ENCODE peak calls at places on chromosome 18, in six cellular contexts. L, Q, D, M, P and V are unnamed samples.

GRCh38 chr18:27921904-27922541 is 254.9 kb downstream of the CDH2 start:
- DNase-seq in L (no peak), Q (peak; percentile 85), D (peak; percentile 3), M (no peak), P (peak; percentile 77), V (peak; percentile 85)

GRCh38 chr18:21270453-21270852 is 28.4 kb downstream of the GREB1L start:
- DNase-seq in L (no peak), Q (peak; percentile 3), D (no peak), M (no peak), P (no peak), V (peak; percentile 46)

GRCh38 chr18:79935499-79935898 is 16.0 kb downstream of the SLC66A2 start:
- DNase-seq in L (peak; percentile 65), Q (no peak), D (no peak), M (no peak), P (no peak), V (no peak)

GRCh38 chr18:59634096-59634495 is 63.1 kb downstream of the CCBE1 start:
- DNase-seq in L (no peak), Q (peak; percentile 65), D (no peak), M (no peak), P (peak; percentile 49), V (peak; percentile 69)

GRCh38 chr18:24878289-24878688 is 417.9 kb downstream of the HRH4 start:
- DNase-seq in L (no peak), Q (peak; percentile 72), D (peak; percentile 81), M (peak; percentile 0), P (peak; percentile 49), V (peak; percentile 58)

GRCh38 chr18:3526421-3527354 is 76.7 kb downstream of the TGIF1 start:
- DNase-seq in L (no peak), Q (peak; percentile 76), D (peak; percentile 82), M (peak; percentile 30), P (no peak), V (peak; percentile 72)

GRCh38 chr18:75211721-75212625 is 1.4 kb downstream of the TSHZ1 start:
- DNase-seq in L (no peak), Q (peak; percentile 62), D (peak; percentile 47), M (peak; percentile 48), P (no peak), V (peak; percentile 58)

GRCh38 chr18:72868666-72869661 is 1.2 kb upstream of the NETO1 start:
- DNase-seq in L (no peak), Q (no peak), D (no peak), M (peak; percentile 13), P (no peak), V (peak; percentile 25)

GRCh38 chr18:7809455-7809854 is 242.3 kb downstream of the PTPRM start:
- DNase-seq in L (no peak), Q (no peak), D (no peak), M (no peak), P (no peak), V (no peak)

GRCh38 chr18:56711706-56712445 is 60.7 kb downstream of the WDR7 start:
- DNase-seq in L (no peak), Q (no peak), D (no peak), M (no peak), P (no peak), V (no peak)

GRCh38 chr18:23519725-23520124 is 16.4 kb downstream of the RMC1 start:
- DNase-seq in L (no peak), Q (no peak), D (no peak), M (no peak), P (no peak), V (no peak)

GRCh38 chr18:1026930-1027329 is 122.3 kb downstream of the ADCYAP1 start:
- DNase-seq in L (no peak), Q (no peak), D (no peak), M (no peak), P (no peak), V (no peak)

GRCh38 chr18:76354348-76354747 is 140.7 kb downstream of the ZNF516 start:
- DNase-seq in L (no peak), Q (peak; percentile 48), D (no peak), M (no peak), P (peak; percentile 71), V (peak; percentile 66)

GRCh38 chr18:8730080-8730827 is 24.9 kb downstream of the MTCL1 start:
- DNase-seq in L (peak; percentile 87), Q (peak; percentile 93), D (peak; percentile 34), M (no peak), P (peak; percentile 76), V (peak; percentile 93)

GRCh38 chr18:75132931-75133525 is 75.9 kb downstream of the PTGR3 start:
- DNase-seq in L (peak; percentile 41), Q (no peak), D (no peak), M (no peak), P (no peak), V (no peak)

GRCh38 chr18:79418642-79419041 is 22.9 kb downstream of the NFATC1 start:
- DNase-seq in L (no peak), Q (no peak), D (no peak), M (no peak), P (no peak), V (no peak)

GRCh38 chr18:34730774-34731173 is 20.7 kb downstream of the DTNA start:
- DNase-seq in L (no peak), Q (no peak), D (no peak), M (no peak), P (peak; percentile 23), V (peak; percentile 18)

GRCh38 chr18:73880387-73880786 is 267.2 kb downstream of the FBXO15 start:
- DNase-seq in L (no peak), Q (peak; percentile 41), D (no peak), M (no peak), P (no peak), V (no peak)

GRCh38 chr18:58827425-58827824 is 37.3 kb upstream of the ZNF532 start:
- DNase-seq in L (no peak), Q (no peak), D (no peak), M (no peak), P (no peak), V (no peak)

GRCh38 chr18:63141777-63142176 is 177.8 kb downstream of the BCL2 start:
- DNase-seq in L (no peak), Q (no peak), D (no peak), M (no peak), P (no peak), V (no peak)

GRCh38 chr18:10856146-10856545 is 293.2 kb downstream of the PIEZO2 start:
- DNase-seq in L (no peak), Q (no peak), D (no peak), M (no peak), P (no peak), V (no peak)